ENCODE peak calls at places on chromosomes 6 and 20, in eight cellular contexts. A, H, U, M, Q, E, R and N are unnamed samples. For H3K27me3, the result is how much of the 10 kb centered on the place peaks cover.

GRCh38 chr20:59850018-59850641 is 83.3 kb downstream of the SYCP2 start:
- DNase-seq in A (no peak), H (no peak), U (peak), M (no peak), Q (no peak), E (peak), R (no peak), N (no peak)

GRCh38 chr6:146871613-146872465 is 273.1 kb downstream of the ADGB start:
- DNase-seq in A (no peak), H (no peak), U (no peak), M (no peak), Q (no peak), E (no peak), R (no peak), N (no peak)

GRCh38 chr6:149680490-149680889 is 32.0 kb upstream of the KATNA1 start:
- DNase-seq in A (no peak), H (no peak), U (no peak), M (no peak), Q (no peak), E (no peak), R (no peak), N (no peak)

GRCh38 chr6:159695984-159696383 is 2.9 kb upstream of the SOD2 start:
- DNase-seq in A (no peak), H (no peak), U (no peak), M (no peak), Q (no peak), E (no peak), R (no peak), N (no peak)

GRCh38 chr6:139373154-139373927 is 1.1 kb downstream of the CITED2 start:
- DNase-seq in A (peak), H (peak), U (peak), M (peak), Q (peak), E (peak), R (peak), N (peak)

GRCh38 chr20:50340586-50340985 is 150.0 kb downstream of the CEBPB start:
- DNase-seq in A (no peak), H (no peak), U (no peak), M (no peak), Q (no peak), E (no peak), R (no peak), N (no peak)

GRCh38 chr6:27312146-27312949 is at the start of gene POM121L2:
- DNase-seq in A (peak), H (peak), U (peak), M (peak), Q (peak), E (peak), R (peak), N (peak)

GRCh38 chr6:90709597-90709996 is 122.7 kb upstream of the MAP3K7 start:
- DNase-seq in A (no peak), H (no peak), U (no peak), M (no peak), Q (no peak), E (no peak), R (no peak), N (no peak)

GRCh38 chr20:10861086-10861485 is 187.3 kb upstream of the JAG1 start:
- DNase-seq in A (no peak), H (no peak), U (peak), M (peak), Q (no peak), E (no peak), R (no peak), N (no peak)

GRCh38 chr6:137365648-137366047 is 128.5 kb downstream of the OLIG3 start:
- DNase-seq in A (no peak), H (no peak), U (no peak), M (no peak), Q (no peak), E (peak), R (no peak), N (no peak)

GRCh38 chr6:161085246-161085645 is 93.7 kb downstream of the MAP3K4 start:
- DNase-seq in A (no peak), H (no peak), U (no peak), M (no peak), Q (no peak), E (no peak), R (no peak), N (no peak)

DNA sequence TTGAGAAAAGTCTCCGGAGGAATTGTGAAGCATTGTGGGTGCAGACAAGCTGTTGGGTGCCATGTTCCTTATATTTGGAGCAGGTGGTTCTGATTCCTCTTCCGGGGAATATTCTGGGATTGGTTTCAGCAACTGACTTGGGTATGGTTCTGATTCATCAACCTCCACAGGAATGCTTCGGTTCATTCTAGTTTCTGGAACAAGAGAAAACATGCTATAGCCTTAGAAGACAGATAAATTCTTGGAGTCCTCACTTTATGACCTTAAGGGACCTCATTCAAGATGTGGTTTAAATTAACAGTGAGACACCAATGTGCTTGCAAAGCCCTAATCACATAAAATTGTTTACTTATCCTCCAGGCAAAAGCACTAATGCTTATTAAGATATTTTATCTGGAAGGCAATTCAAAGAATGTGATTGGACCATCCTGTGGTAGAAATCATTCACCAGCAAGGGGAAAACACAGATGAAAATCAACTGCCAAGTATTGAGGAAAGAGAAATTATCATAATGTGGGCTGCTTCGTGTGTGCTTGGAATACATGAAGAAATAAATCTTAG is 13.7 kb downstream of the TRAF3IP2 start:
- DNase-seq in A (no peak), H (no peak), U (peak), M (no peak), Q (no peak), E (no peak), R (no peak), N (no peak)
- H3K4me3 ChIP-seq in A (no peak), H (no peak), U (no peak), M (no peak), Q (no peak), E (no peak), R (no peak), N (no peak)

GRCh38 chr6:121731381-121731780 is 295.9 kb downstream of the GJA1 start:
- DNase-seq in A (no peak), H (no peak), U (no peak), M (no peak), Q (no peak), E (no peak), R (no peak), N (no peak)

GRCh38 chr6:121730616-121731015 is 295.2 kb downstream of the GJA1 start:
- DNase-seq in A (no peak), H (no peak), U (no peak), M (no peak), Q (no peak), E (no peak), R (no peak), N (no peak)

GRCh38 chr6:121732641-121733040 is 297.2 kb downstream of the GJA1 start:
- DNase-seq in A (no peak), H (no peak), U (no peak), M (peak), Q (no peak), E (no peak), R (no peak), N (no peak)

DNA sequence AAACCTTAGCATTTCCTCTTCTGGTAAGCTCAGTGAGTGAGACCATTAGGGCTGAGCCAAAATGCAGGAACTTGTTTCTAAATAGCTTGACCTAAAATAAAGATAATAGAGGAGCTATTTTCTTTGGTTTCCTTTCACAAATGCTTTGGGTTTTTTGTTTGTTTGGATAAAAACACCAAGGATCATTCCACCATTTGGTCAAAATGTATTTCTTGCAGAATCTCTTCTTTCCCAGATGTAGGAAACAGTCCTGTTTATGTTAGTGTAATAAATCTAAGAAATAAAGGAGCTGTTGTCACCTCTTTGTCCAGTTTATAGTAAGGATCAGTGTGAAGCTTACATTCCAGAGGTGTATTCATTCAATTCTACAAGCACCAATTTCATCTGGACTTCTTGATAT is 297.8 kb downstream of the GJA1 start:
- DNase-seq in A (no peak), H (no peak), U (no peak), M (no peak), Q (no peak), E (no peak), R (no peak), N (no peak)
- TF ChIP-seq CTCF in A (no peak), H (no peak), U (no peak), M (no peak), Q (no peak), E (no peak), R (no peak), N (no peak)

DNA sequence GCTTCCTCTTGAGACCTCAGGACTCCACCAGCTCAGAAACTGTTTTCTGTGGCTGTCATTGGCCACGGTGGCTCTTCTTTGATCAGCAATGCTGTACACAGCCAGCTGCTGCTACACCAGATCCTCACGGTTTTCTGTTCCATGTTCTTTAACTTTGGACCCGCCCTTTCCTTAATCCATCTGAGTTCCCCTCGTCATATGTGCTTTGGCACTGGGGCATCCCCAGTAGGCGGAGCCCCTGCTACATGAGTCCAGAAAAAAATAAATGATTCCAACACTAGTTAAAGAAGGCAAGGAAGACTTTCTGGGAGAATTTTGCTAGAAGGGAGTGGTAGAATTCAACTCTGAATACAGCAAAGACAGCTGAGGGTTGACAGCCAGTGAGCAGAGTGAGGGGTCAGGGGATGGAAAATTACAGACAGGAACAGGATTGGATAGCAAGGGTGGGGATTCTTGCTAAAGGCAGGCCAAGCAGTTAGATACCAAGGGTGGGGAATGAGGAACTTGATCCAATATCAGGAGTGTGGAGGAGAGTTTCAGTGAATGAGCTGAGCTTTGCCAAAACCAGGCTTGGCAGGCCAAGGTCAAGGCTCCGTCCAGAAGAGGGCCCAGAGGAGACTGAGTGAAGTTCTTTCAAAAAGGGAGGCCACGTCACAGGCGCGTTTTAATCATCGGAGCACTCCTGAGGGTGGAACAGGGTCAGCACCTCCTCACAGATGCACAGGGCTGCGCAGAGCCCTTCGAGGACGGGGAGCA is 391.7 kb downstream of the CDH4 start:
- DNase-seq in A (no peak), H (no peak), U (no peak), M (no peak), Q (peak), E (no peak), R (no peak), N (no peak)
- H3K27me3 ChIP-seq in A (under half), H (under half), U (under half), M (under half), Q (under half), E (under half), R (under half), N (under half)

DNA sequence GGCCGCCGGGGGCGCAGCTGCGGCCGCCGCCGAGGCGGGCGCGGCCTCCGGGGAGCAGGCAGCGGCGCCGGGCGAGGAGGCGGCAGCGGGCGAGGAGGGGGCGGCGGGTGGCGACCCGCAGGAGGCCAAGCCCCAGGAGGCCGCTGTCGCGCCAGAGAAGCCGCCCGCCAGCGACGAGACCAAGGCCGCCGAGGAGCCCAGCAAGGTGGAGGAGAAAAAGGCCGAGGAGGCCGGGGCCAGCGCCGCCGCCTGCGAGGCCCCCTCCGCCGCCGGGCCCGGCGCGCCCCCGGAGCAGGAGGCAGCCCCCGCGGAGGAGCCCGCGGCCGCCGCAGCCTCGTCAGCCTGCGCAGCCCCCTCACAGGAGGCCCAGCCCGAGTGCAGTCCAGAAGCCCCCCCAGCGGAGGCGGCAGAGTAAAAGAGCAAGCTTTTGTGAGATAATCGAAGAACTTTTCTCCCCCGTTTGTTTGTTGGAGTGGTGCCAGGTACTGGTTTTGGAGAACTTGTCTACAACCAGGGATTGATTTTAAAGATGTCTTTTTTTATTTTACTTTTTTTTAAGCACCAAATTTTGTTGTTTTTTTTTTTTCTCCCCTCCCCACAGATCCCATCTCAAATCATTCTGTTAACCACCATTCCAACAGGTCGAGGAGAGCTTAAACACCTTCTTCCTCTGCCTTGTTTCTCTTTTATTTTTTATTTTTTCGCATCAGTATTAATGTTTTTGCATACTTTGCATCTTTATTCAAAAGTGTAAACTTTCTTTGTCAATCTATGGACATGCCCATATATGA is 3.2 kb downstream of the MARCKS start:
- DNase-seq in A (peak), H (no peak), U (no peak), M (no peak), Q (peak), E (peak), R (peak), N (no peak)
- H3K4me3 ChIP-seq in A (peak), H (peak), U (peak), M (peak), Q (peak), E (peak), R (peak), N (no peak)